ENCODE peak calls at places on chromosomes 4 and X, in six cellular contexts. M is pancreas, P is SK-N-SH, N is lung, T is suprapubic skin, H is breast epithelium. V is an unnamed sample. For H3K4me1, the result is how much of the 10 kb centered on the place peaks cover.

GRCh38 chr4:159390648-159391047 is 287.8 kb downstream of the RAPGEF2 start:
- DNase-seq in M (no peak), P (no peak), N (no peak), T (no peak), H (no peak), V (no peak)

GRCh38 chrX:25897758-25898157 is 240.4 kb upstream of the MAGEB18 start:
- DNase-seq in M (no peak), P (no peak), N (no peak), T (no peak), H (no peak), V (no peak)

GRCh38 chr4:139606600-139607301 is 50.7 kb upstream of the SETD7 start:
- DNase-seq in M (no peak), P (no peak), N (no peak), T (no peak), H (no peak), V (no peak)

GRCh38 chr4:94256833-94257232 is 49.2 kb downstream of the SMARCAD1 start:
- DNase-seq in M (no peak), P (no peak), N (no peak), T (no peak), H (no peak), V (no peak)

GRCh38 chr4:8515316-8516060 is 64.7 kb upstream of the GPR78 start:
- DNase-seq in M (no peak), P (no peak), N (no peak), T (no peak), H (no peak), V (no peak)

GRCh38 chr4:76956961-76957738 is 7.6 kb downstream of the SEPTIN11 start:
- DNase-seq in M (no peak), P (no peak), N (no peak), T (no peak), H (no peak), V (no peak)

GRCh38 chr4:39932776-39933402 is 44.8 kb downstream of the PDS5A start:
- DNase-seq in M (no peak), P (no peak), N (no peak), T (no peak), H (no peak), V (no peak)

GRCh38 chr4:13584481-13584880 is 40.2 kb upstream of the NKX3-2 start:
- DNase-seq in M (no peak), P (no peak), N (no peak), T (no peak), H (no peak), V (no peak)

GRCh38 chr4:182826391-182826790 is 90.8 kb downstream of the DCTD start:
- DNase-seq in M (no peak), P (no peak), N (no peak), T (no peak), H (no peak), V (no peak)

GRCh38 chr4:157265281-157265680 is 44.8 kb downstream of the GRIA2 start:
- DNase-seq in M (no peak), P (no peak), N (no peak), T (no peak), H (no peak), V (no peak)

GRCh38 chr4:184328022-184328736 is 110.5 kb upstream of the ENPP6 start:
- DNase-seq in M (no peak), P (no peak), N (no peak), T (no peak), H (no peak), V (peak)

GRCh38 chrX:115023139-115023538 is 5.7 kb upstream of the IL13RA2 start:
- DNase-seq in M (no peak), P (peak), N (no peak), T (no peak), H (no peak), V (no peak)

GRCh38 chrX:47420264-47420663 is 49.9 kb downstream of the ZNF157 start:
- DNase-seq in M (no peak), P (no peak), N (no peak), T (no peak), H (no peak), V (no peak)

GRCh38 chr4:120826449-120826848 is 96.1 kb downstream of the PRDM5 start:
- DNase-seq in M (no peak), P (no peak), N (no peak), T (no peak), H (no peak), V (no peak)

GRCh38 chr4:38452009-38452408 is 212.0 kb upstream of the KLF3 start:
- DNase-seq in M (no peak), P (no peak), N (no peak), T (no peak), H (no peak), V (no peak)

GRCh38 chrX:78133561-78133960 is 5.9 kb downstream of the TAF9B start:
- DNase-seq in M (no peak), P (no peak), N (no peak), T (no peak), H (no peak), V (no peak)

GRCh38 chr4:174058846-174059245 is 224.6 kb downstream of the FBXO8 start:
- DNase-seq in M (no peak), P (no peak), N (no peak), T (no peak), H (no peak), V (no peak)

GRCh38 chr4:153151535-153152452 is 52.4 kb upstream of the TRIM2 start:
- DNase-seq in M (peak), P (peak), N (peak), T (no peak), H (no peak), V (no peak)

GRCh38 chrX:100098660-100099375 is 311.3 kb downstream of the PCDH19 start:
- DNase-seq in M (no peak), P (no peak), N (no peak), T (no peak), H (no peak), V (no peak)

GRCh38 chrX:13899607-13900006 is 82.7 kb upstream of the GPM6B start:
- DNase-seq in M (no peak), P (no peak), N (no peak), T (no peak), H (no peak), V (no peak)

GRCh38 chrX:132482632-132483031 is 6.2 kb downstream of the MBNL3 start:
- DNase-seq in M (no peak), P (no peak), N (no peak), T (no peak), H (no peak), V (no peak)

GRCh38 chr4:15953625-15954024 is 9.3 kb downstream of the FGFBP2 start:
- DNase-seq in M (no peak), P (no peak), N (no peak), T (no peak), H (no peak), V (no peak)

GRCh38 chrX:47483310-47484268 is 567 bp upstream of the ZNF41 start:
- DNase-seq in M (peak), P (peak), N (no peak), T (no peak), H (no peak), V (no peak)

GRCh38 chrX:104195489-104196084 is 29.3 kb downstream of the FAM199X start:
- DNase-seq in M (no peak), P (peak), N (no peak), T (no peak), H (no peak), V (no peak)

GRCh38 chrX:131762802-131763234 is 218.9 kb downstream of the OR13H1 start:
- DNase-seq in M (no peak), P (peak), N (peak), T (no peak), H (no peak), V (no peak)

GRCh38 chrX:41302293-41302868 is 31.6 kb upstream of the DDX3X start:
- DNase-seq in M (no peak), P (no peak), N (no peak), T (no peak), H (peak), V (no peak)

GRCh38 chr4:150297861-150298474 is 219.7 kb downstream of the DCLK2 start:
- DNase-seq in M (no peak), P (peak), N (no peak), T (no peak), H (no peak), V (no peak)

GRCh38 chr4:39319678-39320077 is 46.5 kb downstream of the RFC1 start:
- DNase-seq in M (no peak), P (peak), N (no peak), T (no peak), H (no peak), V (no peak)

GRCh38 chr4:112210777-112211176 is 20.8 kb upstream of the AP1AR start:
- DNase-seq in M (no peak), P (no peak), N (no peak), T (no peak), H (no peak), V (no peak)

GRCh38 chr4:121953860-121954259 is 2.0 kb upstream of the TRPC3 start:
- DNase-seq in M (no peak), P (no peak), N (no peak), T (no peak), H (no peak), V (no peak)

GRCh38 chrX:37755073-37755472 is 24.8 kb upstream of the CYBB start:
- DNase-seq in M (no peak), P (no peak), N (no peak), T (no peak), H (no peak), V (no peak)

GRCh38 chrX:37757082-37757481 is 22.8 kb upstream of the CYBB start:
- DNase-seq in M (no peak), P (no peak), N (no peak), T (no peak), H (no peak), V (no peak)

GRCh38 chrX:37754518-37754917 is 25.3 kb upstream of the CYBB start:
- DNase-seq in M (no peak), P (no peak), N (no peak), T (no peak), H (no peak), V (no peak)

GRCh38 chrX:37753384-37753783 is 26.5 kb upstream of the CYBB start:
- DNase-seq in M (no peak), P (no peak), N (no peak), T (no peak), H (no peak), V (no peak)

GRCh38 chrX:37752941-37753340 is 26.9 kb upstream of the CYBB start:
- DNase-seq in M (no peak), P (no peak), N (no peak), T (no peak), H (no peak), V (no peak)
- H3K4me1 ChIP-seq in M (under half), P (under half), N (under half), T (under half), H (under half), V (under half)

DNA sequence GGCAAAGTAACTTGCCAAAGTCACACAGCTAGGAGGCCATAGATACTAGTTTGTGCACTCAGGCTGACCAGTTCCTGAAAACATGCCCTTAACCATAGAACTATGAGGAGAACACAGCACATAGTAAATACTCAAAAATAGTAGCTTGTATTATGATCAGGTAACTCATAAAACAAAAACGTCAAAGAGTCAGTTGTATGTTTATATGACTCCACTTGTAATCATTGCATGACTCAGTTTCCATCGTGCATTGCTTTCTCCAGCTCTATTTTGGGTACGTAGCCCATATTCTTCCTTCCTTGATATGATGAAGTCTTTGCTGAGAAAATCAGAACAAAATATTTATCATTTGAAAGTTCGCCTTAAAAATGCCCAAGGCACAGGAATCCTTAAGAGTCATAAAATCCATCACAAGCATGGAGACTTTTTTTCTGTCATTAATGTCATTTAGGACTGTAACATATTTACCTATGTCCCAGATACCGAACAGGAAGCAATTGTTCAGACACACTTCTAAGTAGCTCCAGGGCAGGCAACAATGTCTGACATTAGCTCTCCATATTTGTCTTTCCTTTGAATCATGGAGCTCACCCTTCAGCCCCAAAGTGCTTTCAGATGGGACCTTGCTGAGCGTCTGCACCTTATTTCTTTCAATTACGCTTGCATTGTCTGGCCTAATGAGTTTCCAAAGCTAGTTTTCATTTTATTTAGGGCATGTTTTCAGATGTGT is 11.2 kb upstream of the MID1 start:
- DNase-seq in M (no peak), P (no peak), N (no peak), T (no peak), H (no peak), V (no peak)
- H3K4me1 ChIP-seq in M (under half), P (under half), N (under half), T (under half), H (under half), V (under half)

GRCh38 chr4:2808001-2808400 is 15.1 kb downstream of the SH3BP2 start:
- DNase-seq in M (peak), P (no peak), N (no peak), T (no peak), H (no peak), V (no peak)
- H3K4me1 ChIP-seq in M (under half), P (under half), N (under half), T (half or more), H (under half), V (half or more)

GRCh38 chr4:140675599-140676231 is 80.5 kb downstream of the TBC1D9 start:
- DNase-seq in M (no peak), P (no peak), N (no peak), T (no peak), H (no peak), V (no peak)

GRCh38 chr4:140673729-140674128 is 82.5 kb downstream of the TBC1D9 start:
- DNase-seq in M (no peak), P (peak), N (no peak), T (no peak), H (no peak), V (no peak)

GRCh38 chr4:140666889-140667614 is 89.1 kb downstream of the TBC1D9 start:
- DNase-seq in M (no peak), P (no peak), N (no peak), T (no peak), H (no peak), V (no peak)

GRCh38 chr4:140668111-140668510 is 88.1 kb downstream of the TBC1D9 start:
- DNase-seq in M (no peak), P (no peak), N (no peak), T (no peak), H (no peak), V (no peak)

DNA sequence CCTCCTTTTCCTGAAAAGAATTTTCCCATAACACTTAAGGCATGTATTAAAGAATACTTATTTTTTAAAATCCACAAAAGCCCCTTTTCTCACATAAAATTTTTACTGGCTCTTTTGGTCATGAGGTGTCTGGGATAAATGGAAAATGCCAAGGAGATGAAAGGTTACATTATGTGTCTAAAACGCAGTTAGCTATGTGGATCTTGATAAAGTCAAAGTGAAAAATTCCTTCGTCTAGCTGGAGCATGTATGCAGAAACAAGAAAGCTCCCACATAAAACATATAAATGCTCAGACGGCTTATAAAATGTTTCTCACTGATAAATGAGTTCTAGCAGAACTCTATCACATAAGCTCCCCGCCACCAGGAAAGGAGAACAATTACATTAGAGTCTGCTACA is 83.8 kb downstream of the TBC1D9 start:
- DNase-seq in M (no peak), P (no peak), N (no peak), T (no peak), H (no peak), V (no peak)
- H3K4me1 ChIP-seq in M (under half), P (under half), N (under half), T (under half), H (under half), V (under half)

GRCh38 chr4:113450681-113451080 is 310.9 kb downstream of the CAMK2D start:
- DNase-seq in M (no peak), P (no peak), N (no peak), T (no peak), H (no peak), V (no peak)
- H3K4me1 ChIP-seq in M (under half), P (under half), N (under half), T (under half), H (under half), V (under half)